ENCODE peak calls at places on chromosomes 16 and 17, in five cellular contexts. J is esophagus squamous epithelium, X is body of pancreas, Q is H1, M is spleen. A is an unnamed sample.

GRCh38 chr16:1315081-1316032 is 5.9 kb downstream of the UBE2I start:
- DNase-seq in J (no peak), X (no peak), Q (no peak), M (no peak), A (no peak)

GRCh38 chr17:36500745-36501225 is 14.3 kb downstream of the ZNHIT3 start:
- DNase-seq in J (no peak), X (no peak), Q (no peak), M (no peak), A (no peak)

GRCh38 chr17:17874478-17874877 is 37.7 kb upstream of the SREBF1 start:
- DNase-seq in J (no peak), X (no peak), Q (no peak), M (no peak), A (peak)

GRCh38 chr16:11682655-11683096 is 14.4 kb downstream of the SNN start:
- DNase-seq in J (no peak), X (no peak), Q (no peak), M (no peak), A (peak)

GRCh38 chr17:29682054-29682453 is 59.3 kb upstream of the CORO6 start:
- DNase-seq in J (no peak), X (no peak), Q (no peak), M (no peak), A (no peak)

GRCh38 chr16:35154627-35155026 is 1695.2 kb downstream of the TP53TG3F start:
- DNase-seq in J (no peak), X (no peak), Q (no peak), M (peak), A (no peak)

GRCh38 chr17:11369570-11369969 is 128.6 kb downstream of the SHISA6 start:
- DNase-seq in J (no peak), X (no peak), Q (no peak), M (no peak), A (no peak)

GRCh38 chr17:17042851-17043667 is 802 bp downstream of the MPRIP start:
- DNase-seq in J (no peak), X (no peak), Q (no peak), M (peak), A (peak)

GRCh38 chr17:17514993-17515920 is 19.1 kb upstream of the RASD1 start:
- DNase-seq in J (no peak), X (no peak), Q (peak), M (no peak), A (no peak)

GRCh38 chr17:31534223-31534888 is 142.9 kb downstream of the RAB11FIP4 start:
- DNase-seq in J (no peak), X (no peak), Q (no peak), M (peak), A (no peak)

GRCh38 chr17:4161560-4162221 is 18.7 kb downstream of the CYB5D2 start:
- DNase-seq in J (no peak), X (no peak), Q (no peak), M (no peak), A (peak)

GRCh38 chr17:32189343-32189742 is 47.0 kb downstream of the RHOT1 start:
- DNase-seq in J (no peak), X (no peak), Q (no peak), M (no peak), A (no peak)

GRCh38 chr17:65888649-65889048 is 303.3 kb downstream of the CEP112 start:
- DNase-seq in J (no peak), X (no peak), Q (no peak), M (no peak), A (no peak)

GRCh38 chr16:48434653-48435318 is 49.6 kb upstream of the SIAH1 start:
- DNase-seq in J (no peak), X (no peak), Q (no peak), M (no peak), A (no peak)

GRCh38 chr17:31834448-31834847 is 24.6 kb downstream of the COPRS start:
- DNase-seq in J (no peak), X (no peak), Q (no peak), M (no peak), A (no peak)

GRCh38 chr16:87924041-87924851 is 12.1 kb downstream of the CA5A start:
- DNase-seq in J (no peak), X (peak), Q (no peak), M (peak), A (no peak)
- TF ChIP-seq POLR2A in J (no peak), X (no peak), Q (no peak), M (no peak), A (no peak)

GRCh38 chr16:23837553-23838308 is 1.9 kb downstream of the PRKCB start:
- DNase-seq in J (no peak), X (no peak), Q (no peak), M (peak), A (no peak)

GRCh38 chr16:23843143-23843542 is 7.4 kb downstream of the PRKCB start:
- DNase-seq in J (no peak), X (no peak), Q (no peak), M (no peak), A (no peak)

GRCh38 chr16:23838485-23839142 is 2.8 kb downstream of the PRKCB start:
- DNase-seq in J (no peak), X (no peak), Q (no peak), M (no peak), A (no peak)

GRCh38 chr16:23840310-23840709 is 4.5 kb downstream of the PRKCB start:
- DNase-seq in J (no peak), X (no peak), Q (no peak), M (no peak), A (no peak)

GRCh38 chr16:23842137-23842600 is 6.4 kb downstream of the PRKCB start:
- DNase-seq in J (no peak), X (no peak), Q (no peak), M (no peak), A (no peak)
- TF ChIP-seq POLR2A in J (no peak), X (no peak), Q (no peak), M (no peak), A (no peak)

GRCh38 chr17:12899604-12900003 is 110.3 kb downstream of the ARHGAP44 start:
- DNase-seq in J (no peak), X (no peak), Q (no peak), M (no peak), A (no peak)

GRCh38 chr17:12900474-12900873 is 111.2 kb downstream of the ARHGAP44 start:
- DNase-seq in J (no peak), X (no peak), Q (no peak), M (no peak), A (no peak)

GRCh38 chr17:12902046-12902445 is 112.7 kb downstream of the ARHGAP44 start:
- DNase-seq in J (no peak), X (no peak), Q (no peak), M (no peak), A (no peak)

GRCh38 chr17:12898110-12898509 is 108.8 kb downstream of the ARHGAP44 start:
- DNase-seq in J (no peak), X (no peak), Q (no peak), M (no peak), A (no peak)

DNA sequence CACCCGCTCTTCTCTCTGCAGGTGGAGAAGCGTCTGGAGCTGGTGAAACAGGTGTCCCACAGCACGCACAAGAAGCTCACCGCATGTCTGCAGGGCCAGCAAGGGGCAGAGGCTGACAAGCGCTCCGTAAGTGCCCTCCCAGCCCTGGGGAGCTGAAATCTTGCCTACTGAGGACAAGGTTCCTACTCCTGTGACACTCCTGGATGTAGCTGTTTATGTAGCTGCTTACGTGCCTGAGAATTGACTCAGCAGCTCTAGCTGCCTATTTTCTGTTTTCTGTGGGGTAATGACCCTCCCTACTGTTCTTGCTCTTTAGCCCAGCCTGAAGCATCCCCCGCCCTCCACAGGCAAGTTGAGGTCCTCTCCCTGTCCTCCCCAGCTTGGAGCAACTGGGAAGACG is 107.1 kb downstream of the ARHGAP44 start:
- DNase-seq in J (no peak), X (no peak), Q (no peak), M (no peak), A (no peak)
- TF ChIP-seq POLR2A in J (no peak), X (no peak), Q (no peak), M (no peak), A (no peak)

GRCh38 chr17:81030726-81031570 is 4.0 kb upstream of the BAIAP2 start:
- DNase-seq in J (no peak), X (peak), Q (no peak), M (peak), A (no peak)
- TF ChIP-seq POLR2A in J (no peak), X (no peak), Q (no peak), M (no peak), A (no peak)

GRCh38 chr16:30137897-30138296 is 14.9 kb upstream of the MAPK3 start:
- DNase-seq in J (no peak), X (no peak), Q (no peak), M (no peak), A (no peak)

GRCh38 chr16:30141750-30142149 is 18.7 kb upstream of the MAPK3 start:
- DNase-seq in J (no peak), X (no peak), Q (no peak), M (no peak), A (no peak)

GRCh38 chr16:30136971-30137601 is 14.1 kb upstream of the MAPK3 start:
- DNase-seq in J (no peak), X (no peak), Q (no peak), M (no peak), A (no peak)

GRCh38 chr16:30142672-30143346 is 19.8 kb upstream of the MAPK3 start:
- DNase-seq in J (no peak), X (no peak), Q (no peak), M (no peak), A (no peak)

GRCh38 chr16:30139895-30140481 is 17.0 kb upstream of the MAPK3 start:
- DNase-seq in J (no peak), X (no peak), Q (no peak), M (no peak), A (no peak)
- TF ChIP-seq POLR2A in J (no peak), X (no peak), Q (no peak), M (no peak), A (no peak)

GRCh38 chr17:75046583-75047289 is at the start of the genes ATP5PD and KCTD2:
- DNase-seq in J (peak), X (peak), Q (peak), M (peak), A (peak)
- TF ChIP-seq POLR2A in J (peak), X (peak), Q (peak), M (peak), A (peak)

GRCh38 chr17:27494192-27495091 is 38.2 kb downstream of the KSR1 start:
- DNase-seq in J (no peak), X (peak), Q (no peak), M (no peak), A (no peak)
- TF ChIP-seq POLR2A in J (peak), X (peak), Q (no peak), M (no peak), A (no peak)